ENCODE peak calls at places on chromosomes 5 and 9, in six cellular contexts. Z is CD8-positive, alpha-beta T cell; K is GM10248; V is upper lobe of right lung; S is lower leg skin; O is natural killer cell. U is an unnamed sample.

GRCh38 chr5:150272531-150272930 is 17.0 kb downstream of the CAMK2A start:
- DNase-seq in Z (no peak), K (no peak), V (no peak), S (no peak), O (no peak), U (no peak)

GRCh38 chr5:154402611-154403010 is 43.2 kb upstream of the SAP30L start:
- DNase-seq in Z (no peak), K (no peak), V (no peak), S (no peak), O (no peak), U (no peak)

GRCh38 chr5:79962580-79963222 is 28.4 kb downstream of the MTX3 start:
- DNase-seq in Z (no peak), K (no peak), V (no peak), S (no peak), O (no peak), U (no peak)

GRCh38 chr5:179572386-179572785 is 22.0 kb downstream of the RUFY1 start:
- DNase-seq in Z (no peak), K (no peak), V (no peak), S (no peak), O (no peak), U (no peak)

GRCh38 chr5:83718195-83718825 is 2.3 kb downstream of the HAPLN1 start:
- DNase-seq in Z (no peak), K (peak), V (no peak), S (no peak), O (no peak), U (peak)

GRCh38 chr5:73365990-73366667 is 82.4 kb downstream of the FOXD1 start:
- DNase-seq in Z (no peak), K (no peak), V (no peak), S (no peak), O (no peak), U (no peak)

GRCh38 chr5:120655828-120656435 is 191.8 kb downstream of the PRR16 start:
- DNase-seq in Z (no peak), K (no peak), V (no peak), S (peak), O (no peak), U (no peak)

GRCh38 chr5:171667341-171668096 is 118.1 kb upstream of the SMIM23 start:
- DNase-seq in Z (no peak), K (no peak), V (no peak), S (no peak), O (no peak), U (no peak)

GRCh38 chr5:132751444-132751843 is 4.2 kb downstream of the CCNI2 start:
- DNase-seq in Z (no peak), K (peak), V (no peak), S (peak), O (no peak), U (peak)

GRCh38 chr9:37471942-37472679 is 6.9 kb upstream of the ZBTB5 start:
- DNase-seq in Z (no peak), K (no peak), V (no peak), S (no peak), O (no peak), U (no peak)

GRCh38 chr5:132190161-132190817 is 37.4 kb downstream of the P4HA2 start:
- DNase-seq in Z (no peak), K (peak), V (no peak), S (no peak), O (no peak), U (peak)

GRCh38 chr9:107000218-107000617 is 137.3 kb downstream of the ZNF462 start:
- DNase-seq in Z (no peak), K (no peak), V (no peak), S (no peak), O (no peak), U (no peak)

GRCh38 chr5:176538505-176538806 is 1.3 kb upstream of the RNF44 start:
- DNase-seq in Z (no peak), K (no peak), V (no peak), S (no peak), O (no peak), U (no peak)

GRCh38 chr5:173602423-173602822 is 14.0 kb downstream of the BOD1 start:
- DNase-seq in Z (no peak), K (no peak), V (peak), S (no peak), O (no peak), U (no peak)
- TF ChIP-seq CTCF in Z (no peak), K (no peak), V (no peak), S (no peak), O (no peak), U (no peak)

GRCh38 chr9:99104459-99105151 is at the start of gene TGFBR1:
- DNase-seq in Z (peak), K (peak), V (peak), S (peak), O (peak), U (peak)
- TF ChIP-seq CTCF in Z (no peak), K (no peak), V (no peak), S (no peak), O (no peak), U (no peak)

DNA sequence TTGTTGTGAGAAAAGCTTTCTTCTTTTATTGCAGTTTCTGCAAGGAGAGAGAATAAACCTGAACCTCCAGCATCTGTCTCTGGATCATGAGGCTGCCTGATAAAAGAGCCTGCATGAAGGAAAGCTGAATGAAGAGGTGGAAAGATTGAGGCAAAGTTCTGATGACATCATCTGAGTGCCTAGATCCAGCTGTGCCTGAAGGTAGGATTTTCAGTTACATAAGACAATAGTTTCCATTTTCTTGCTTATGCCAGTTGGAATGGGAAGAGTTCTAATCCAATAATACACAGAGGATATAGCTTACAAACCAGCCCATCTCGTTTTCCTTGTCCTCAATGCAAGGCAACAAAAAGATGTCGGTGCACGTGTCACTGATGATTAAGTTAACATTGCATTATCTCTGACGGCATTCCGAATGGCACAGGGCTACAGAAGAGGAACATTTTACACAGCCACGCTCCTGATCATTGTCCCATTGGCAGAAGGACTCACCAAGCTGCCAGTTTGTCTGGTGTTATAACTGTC is 105.5 kb upstream of the ERCC6L2 start:
- DNase-seq in Z (no peak), K (no peak), V (no peak), S (no peak), O (no peak), U (no peak)
- TF ChIP-seq CTCF in Z (no peak), K (no peak), V (no peak), S (no peak), O (no peak), U (no peak)

GRCh38 chr5:94832685-94833084 is 214.2 kb downstream of the SLF1 start:
- DNase-seq in Z (no peak), K (no peak), V (no peak), S (no peak), O (no peak), U (no peak)

DNA sequence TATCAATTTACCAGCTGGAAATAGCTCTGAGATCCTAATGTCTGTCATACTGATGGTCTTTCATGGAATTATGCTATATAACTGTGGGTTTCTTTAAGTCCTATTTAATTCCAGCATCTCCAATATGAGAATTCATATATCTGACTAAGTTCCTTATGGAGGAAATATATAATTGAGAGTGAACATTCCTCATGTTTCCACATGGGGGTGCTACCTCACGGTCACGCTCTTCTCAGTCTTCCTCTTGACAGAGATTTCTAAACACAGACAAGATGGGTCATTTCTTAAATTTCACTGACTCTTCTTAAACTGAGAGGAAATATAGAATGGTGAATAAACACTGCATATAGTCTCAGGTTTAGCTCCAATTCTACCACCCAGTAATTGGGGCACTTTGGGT is 212.1 kb downstream of the SLF1 start:
- DNase-seq in Z (no peak), K (no peak), V (no peak), S (no peak), O (no peak), U (no peak)
- TF ChIP-seq CTCF in Z (no peak), K (peak), V (peak), S (no peak), O (no peak), U (no peak)

GRCh38 chr5:180718810-180719453 is 20.9 kb downstream of the OR2Y1 start:
- DNase-seq in Z (peak), K (peak), V (no peak), S (no peak), O (no peak), U (no peak)
- TF ChIP-seq CTCF in Z (peak), K (peak), V (peak), S (no peak), O (peak), U (peak)

U was measured in GM13976.